ENCODE peak calls at places on chromosomes 12 and 14, in five cellular contexts. R, E, J, O and A are unnamed samples.

GRCh38 chr14:43408472-43408871 is 1098.6 kb downstream of the FSCB start:
- DNase-seq in R (no peak), E (no peak), J (no peak), O (no peak), A (no peak)

GRCh38 chr12:55850893-55851292 is 8.2 kb upstream of the MMP19 start:
- DNase-seq in R (no peak), E (peak), J (no peak), O (peak), A (no peak)

GRCh38 chr12:98856897-98857540 is 211.9 kb downstream of the APAF1 start:
- DNase-seq in R (no peak), E (no peak), J (no peak), O (no peak), A (no peak)

GRCh38 chr12:71764587-71765321 is 10.1 kb downstream of the RAB21 start:
- DNase-seq in R (no peak), E (no peak), J (no peak), O (no peak), A (no peak)

GRCh38 chr12:26507613-26508012 is 312.2 kb downstream of the SSPN start:
- DNase-seq in R (no peak), E (no peak), J (no peak), O (no peak), A (no peak)

GRCh38 chr12:124469193-124469888 is 98.1 kb downstream of the NCOR2 start:
- DNase-seq in R (no peak), E (peak), J (no peak), O (no peak), A (no peak)

GRCh38 chr12:57216014-57216891 is at the start of gene NXPH4:
- DNase-seq in R (peak), E (no peak), J (peak), O (no peak), A (peak)

GRCh38 chr14:90846511-90846910 is 30.3 kb upstream of the TTC7B start:
- DNase-seq in R (no peak), E (no peak), J (no peak), O (peak), A (no peak)

GRCh38 chr14:82075566-82075965 is 541.9 kb upstream of the SEL1L start:
- DNase-seq in R (peak), E (peak), J (peak), O (no peak), A (peak)

GRCh38 chr14:73467377-73467776 is 9.0 kb upstream of the NUMB start:
- DNase-seq in R (no peak), E (peak), J (no peak), O (no peak), A (no peak)

GRCh38 chr12:128549621-128550020 is 274.1 kb downstream of the SLC15A4 start:
- DNase-seq in R (no peak), E (no peak), J (no peak), O (no peak), A (no peak)

GRCh38 chr14:106790189-106791036 is 1264.0 kb downstream of the TMEM121 start:
- DNase-seq in R (peak), E (no peak), J (peak), O (no peak), A (no peak)

GRCh38 chr14:92938235-92938875 is 15.4 kb downstream of the CHGA start:
- DNase-seq in R (no peak), E (no peak), J (no peak), O (no peak), A (no peak)
- TF ChIP-seq CTCF in R (no peak), E (no peak), J (no peak), O (no peak), A (no peak)

GRCh38 chr12:3752741-3753486 is at the start of gene CRACR2A:
- DNase-seq in R (peak), E (peak), J (peak), O (peak), A (peak)

GRCh38 chr12:3750616-3751015 is 2.3 kb downstream of the CRACR2A start:
- DNase-seq in R (no peak), E (no peak), J (no peak), O (no peak), A (no peak)

GRCh38 chr12:3751151-3752095 is 1.5 kb downstream of the CRACR2A start:
- DNase-seq in R (no peak), E (no peak), J (no peak), O (no peak), A (no peak)

GRCh38 chr12:3753549-3754284 is 808 bp upstream of the CRACR2A start:
- DNase-seq in R (peak), E (peak), J (peak), O (peak), A (no peak)

GRCh38 chr12:3752096-3752709 is 706 bp downstream of the CRACR2A start:
- DNase-seq in R (peak), E (peak), J (peak), O (peak), A (peak)
- H3K4me3 ChIP-seq in R (peak), E (peak), J (peak), O (peak), A (no peak)

DNA sequence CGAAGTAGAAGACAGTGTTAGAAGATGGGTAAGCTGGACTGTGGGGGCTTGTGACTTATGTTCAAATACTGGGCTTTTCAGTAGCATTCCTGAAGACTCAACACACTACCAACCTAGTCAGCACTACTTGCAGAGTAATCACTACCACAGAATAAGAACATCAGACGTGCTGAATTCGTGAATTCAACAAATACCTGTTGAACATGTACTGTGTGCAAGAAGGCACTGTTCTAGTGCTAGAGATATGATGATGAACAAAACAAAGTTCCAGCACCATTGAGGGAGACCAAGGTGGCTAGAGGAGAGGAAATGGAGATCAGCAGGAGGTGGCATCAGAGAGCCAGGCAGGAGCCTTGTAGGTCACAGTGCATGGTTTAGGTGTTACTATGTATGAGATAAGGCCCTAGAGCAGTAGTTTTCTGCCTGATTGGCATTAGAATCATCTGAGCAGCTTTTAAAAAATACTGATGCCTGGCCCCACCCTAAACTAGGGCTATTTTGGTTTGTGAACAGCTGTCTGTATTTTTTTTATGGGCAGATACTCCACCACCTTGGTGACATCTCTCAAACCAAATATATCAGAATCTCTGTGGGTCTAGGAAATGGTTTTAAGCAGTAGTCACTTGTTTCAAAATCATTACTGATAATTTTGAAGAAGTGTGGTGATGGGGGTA is 26.8 kb downstream of the FERMT2 start:
- DNase-seq in R (no peak), E (no peak), J (no peak), O (no peak), A (no peak)
- TF ChIP-seq CTCF in R (no peak), E (no peak), J (peak), O (peak), A (no peak)

DNA sequence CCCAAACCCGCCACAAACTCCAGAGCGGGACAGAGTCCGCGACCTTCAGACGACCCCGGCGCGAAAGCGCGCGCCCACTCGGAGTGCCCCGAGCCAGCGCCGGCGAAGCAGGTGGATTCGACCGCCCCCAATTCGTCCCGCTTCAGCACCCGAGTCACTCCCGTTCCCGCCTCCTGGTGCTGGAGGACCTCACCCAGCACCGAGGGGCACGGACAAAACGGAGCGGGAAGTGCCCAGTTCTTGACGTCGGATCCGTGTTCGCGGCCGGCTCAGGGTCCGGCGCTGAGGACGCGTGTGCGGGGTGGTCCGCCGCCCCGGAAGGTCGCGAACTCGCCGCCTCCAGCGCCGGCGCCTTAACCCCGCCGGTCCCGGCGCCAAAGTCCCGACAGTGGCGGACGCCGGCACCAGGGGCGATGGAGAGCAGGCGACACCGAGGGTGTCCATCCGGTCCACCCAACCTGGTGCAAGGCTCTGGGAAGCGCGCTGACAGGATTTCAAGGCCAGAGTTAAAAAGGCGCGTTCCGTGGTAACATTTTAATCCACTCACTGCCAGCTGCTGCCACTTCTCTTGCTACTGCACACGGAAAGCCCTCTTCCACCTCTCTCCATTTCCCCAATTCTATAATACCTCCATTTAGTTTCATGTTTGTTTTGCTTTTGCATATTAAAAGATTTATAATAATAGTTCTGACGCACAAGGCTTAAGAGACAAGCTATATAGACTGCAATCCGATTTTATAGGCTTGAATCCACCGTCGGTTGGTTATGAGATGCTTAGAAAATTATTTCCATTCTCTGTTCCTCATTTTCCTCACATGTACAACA is 240.0 kb upstream of the CPNE8 start:
- DNase-seq in R (peak), E (peak), J (peak), O (peak), A (peak)
- H3K4me3 ChIP-seq in R (no peak), E (peak), J (peak), O (peak), A (no peak)

GRCh38 chr12:47900480-47901129 is 4.2 kb downstream of the VDR start:
- DNase-seq in R (peak), E (no peak), J (no peak), O (peak), A (peak)
- TF ChIP-seq CTCF in R (peak), E (no peak), J (peak), O (peak), A (peak)

GRCh38 chr14:87045241-87045640 is 947.7 kb downstream of the GALC start:
- DNase-seq in R (no peak), E (no peak), J (no peak), O (no peak), A (no peak)

GRCh38 chr14:87044807-87045206 is 948.2 kb downstream of the GALC start:
- DNase-seq in R (no peak), E (no peak), J (no peak), O (no peak), A (no peak)

GRCh38 chr14:87045956-87046355 is 947.0 kb downstream of the GALC start:
- DNase-seq in R (no peak), E (no peak), J (no peak), O (no peak), A (no peak)

GRCh38 chr14:87041290-87042020 is 951.5 kb downstream of the GALC start:
- DNase-seq in R (no peak), E (no peak), J (no peak), O (no peak), A (no peak)

GRCh38 chr14:87043667-87044200 is 949.2 kb downstream of the GALC start:
- DNase-seq in R (no peak), E (no peak), J (no peak), O (no peak), A (no peak)
- H3K4me3 ChIP-seq in R (no peak), E (no peak), J (no peak), O (no peak), A (no peak)